ENCODE peak calls at places on chromosomes 5 and 9, in eight cellular contexts. One of them, this sample, is unnamed. For H3K27me3, the result is how much of the 10 kb centered on the place peaks cover.

GRCh38 chr9:3478549-3478953 is 47.2 kb downstream of the RFX3 start:
- DNase-seq in dorsolateral prefrontal cortex: no peak
- DNase-seq in stomach: no peak
- DNase-seq in HCT116: no peak
- DNase-seq in brain microvascular endothelial cell: no peak
- DNase-seq in PC-9: no peak
- DNase-seq in uterus: no peak
- DNase-seq in suprapubic skin: no peak
- DNase-seq in this sample: no peak

GRCh38 chr9:114125614-114126013 is 26.5 kb upstream of the KIF12 start:
- DNase-seq in HCT116: no peak
- DNase-seq in dorsolateral prefrontal cortex: no peak
- DNase-seq in brain microvascular endothelial cell: no peak
- DNase-seq in PC-9: no peak
- DNase-seq in suprapubic skin: no peak
- DNase-seq in uterus: no peak
- DNase-seq in stomach: no peak
- DNase-seq in this sample: no peak

GRCh38 chr9:115507148-115507547 is 389.2 kb upstream of the TNC start:
- DNase-seq in uterus: no peak
- DNase-seq in brain microvascular endothelial cell: no peak
- DNase-seq in dorsolateral prefrontal cortex: no peak
- DNase-seq in PC-9: no peak
- DNase-seq in HCT116: no peak
- DNase-seq in stomach: no peak
- DNase-seq in suprapubic skin: no peak
- DNase-seq in this sample: no peak

GRCh38 chr9:119453980-119454379 is 84.7 kb upstream of the BRINP1 start:
- DNase-seq in HCT116: no peak
- DNase-seq in dorsolateral prefrontal cortex: no peak
- DNase-seq in PC-9: no peak
- DNase-seq in stomach: no peak
- DNase-seq in uterus: no peak
- DNase-seq in suprapubic skin: no peak
- DNase-seq in brain microvascular endothelial cell: no peak
- DNase-seq in this sample: no peak

GRCh38 chr5:168288349-168289245 is 2.8 kb upstream of the WWC1 start:
- DNase-seq in HCT116: peak
- DNase-seq in uterus: no peak
- DNase-seq in suprapubic skin: no peak
- DNase-seq in brain microvascular endothelial cell: no peak
- DNase-seq in dorsolateral prefrontal cortex: no peak
- DNase-seq in stomach: peak
- DNase-seq in PC-9: peak
- DNase-seq in this sample: peak

GRCh38 chr9:1217076-1217475 is 166.9 kb downstream of the DMRT2 start:
- DNase-seq in suprapubic skin: no peak
- DNase-seq in brain microvascular endothelial cell: no peak
- DNase-seq in dorsolateral prefrontal cortex: no peak
- DNase-seq in HCT116: no peak
- DNase-seq in uterus: no peak
- DNase-seq in PC-9: no peak
- DNase-seq in stomach: no peak
- DNase-seq in this sample: no peak

GRCh38 chr5:98700730-98701129 is 72.7 kb upstream of the RGMB start:
- DNase-seq in stomach: no peak
- DNase-seq in dorsolateral prefrontal cortex: no peak
- DNase-seq in brain microvascular endothelial cell: peak
- DNase-seq in suprapubic skin: no peak
- DNase-seq in HCT116: no peak
- DNase-seq in PC-9: no peak
- DNase-seq in uterus: no peak
- DNase-seq in this sample: no peak

GRCh38 chr9:134839441-134840125 is 41.0 kb upstream of the FCN2 start:
- DNase-seq in dorsolateral prefrontal cortex: no peak
- DNase-seq in stomach: no peak
- DNase-seq in suprapubic skin: no peak
- DNase-seq in PC-9: no peak
- DNase-seq in brain microvascular endothelial cell: no peak
- DNase-seq in HCT116: no peak
- DNase-seq in uterus: no peak
- DNase-seq in this sample: no peak

GRCh38 chr5:180180846-180181245 is 28.2 kb downstream of the RASGEF1C start:
- DNase-seq in uterus: no peak
- DNase-seq in PC-9: no peak
- DNase-seq in dorsolateral prefrontal cortex: no peak
- DNase-seq in brain microvascular endothelial cell: no peak
- DNase-seq in suprapubic skin: no peak
- DNase-seq in stomach: no peak
- DNase-seq in HCT116: no peak
- DNase-seq in this sample: no peak

GRCh38 chr5:123429993-123430392 is 6.8 kb upstream of the CEP120 start:
- DNase-seq in PC-9: peak
- DNase-seq in HCT116: peak
- DNase-seq in brain microvascular endothelial cell: peak
- DNase-seq in stomach: no peak
- DNase-seq in suprapubic skin: no peak
- DNase-seq in dorsolateral prefrontal cortex: no peak
- DNase-seq in uterus: no peak
- DNase-seq in this sample: peak

GRCh38 chr9:101465330-101465915 is 29.8 kb upstream of the ALDOB start:
- DNase-seq in dorsolateral prefrontal cortex: no peak
- DNase-seq in uterus: no peak
- DNase-seq in PC-9: peak
- DNase-seq in suprapubic skin: no peak
- DNase-seq in stomach: peak
- DNase-seq in brain microvascular endothelial cell: peak
- DNase-seq in HCT116: peak
- DNase-seq in this sample: no peak

GRCh38 chr9:36150529-36151305 is 14.2 kb downstream of the GLIPR2 start:
- DNase-seq in PC-9: no peak
- DNase-seq in stomach: no peak
- DNase-seq in suprapubic skin: no peak
- DNase-seq in uterus: no peak
- DNase-seq in dorsolateral prefrontal cortex: no peak
- DNase-seq in HCT116: no peak
- DNase-seq in brain microvascular endothelial cell: no peak
- DNase-seq in this sample: no peak
- TF ChIP-seq CTCF in PC-9: no peak
- TF ChIP-seq CTCF in stomach: no peak
- TF ChIP-seq CTCF in suprapubic skin: no peak
- TF ChIP-seq CTCF in uterus: no peak
- TF ChIP-seq CTCF in dorsolateral prefrontal cortex: no peak
- TF ChIP-seq CTCF in HCT116: no peak
- TF ChIP-seq CTCF in brain microvascular endothelial cell: no peak
- TF ChIP-seq CTCF in this sample: no peak

GRCh38 chr9:91192785-91193657 is 168.7 kb downstream of the AUH start:
- DNase-seq in suprapubic skin: peak
- DNase-seq in HCT116: peak
- DNase-seq in PC-9: peak
- DNase-seq in uterus: peak
- DNase-seq in dorsolateral prefrontal cortex: peak
- DNase-seq in brain microvascular endothelial cell: peak
- DNase-seq in stomach: peak
- DNase-seq in this sample: peak

GRCh38 chr9:91197232-91198181 is 164.2 kb downstream of the AUH start:
- DNase-seq in dorsolateral prefrontal cortex: peak
- DNase-seq in brain microvascular endothelial cell: peak
- DNase-seq in uterus: peak
- DNase-seq in PC-9: peak
- DNase-seq in stomach: peak
- DNase-seq in HCT116: peak
- DNase-seq in suprapubic skin: peak
- DNase-seq in this sample: peak

GRCh38 chr9:91196103-91196761 is 165.5 kb downstream of the AUH start:
- DNase-seq in uterus: no peak
- DNase-seq in HCT116: no peak
- DNase-seq in suprapubic skin: no peak
- DNase-seq in dorsolateral prefrontal cortex: no peak
- DNase-seq in brain microvascular endothelial cell: no peak
- DNase-seq in stomach: no peak
- DNase-seq in PC-9: no peak
- DNase-seq in this sample: no peak

GRCh38 chr9:91193658-91194391 is 167.9 kb downstream of the AUH start:
- DNase-seq in PC-9: peak
- DNase-seq in stomach: peak
- DNase-seq in HCT116: peak
- DNase-seq in suprapubic skin: peak
- DNase-seq in brain microvascular endothelial cell: peak
- DNase-seq in dorsolateral prefrontal cortex: peak
- DNase-seq in uterus: peak
- DNase-seq in this sample: no peak

DNA sequence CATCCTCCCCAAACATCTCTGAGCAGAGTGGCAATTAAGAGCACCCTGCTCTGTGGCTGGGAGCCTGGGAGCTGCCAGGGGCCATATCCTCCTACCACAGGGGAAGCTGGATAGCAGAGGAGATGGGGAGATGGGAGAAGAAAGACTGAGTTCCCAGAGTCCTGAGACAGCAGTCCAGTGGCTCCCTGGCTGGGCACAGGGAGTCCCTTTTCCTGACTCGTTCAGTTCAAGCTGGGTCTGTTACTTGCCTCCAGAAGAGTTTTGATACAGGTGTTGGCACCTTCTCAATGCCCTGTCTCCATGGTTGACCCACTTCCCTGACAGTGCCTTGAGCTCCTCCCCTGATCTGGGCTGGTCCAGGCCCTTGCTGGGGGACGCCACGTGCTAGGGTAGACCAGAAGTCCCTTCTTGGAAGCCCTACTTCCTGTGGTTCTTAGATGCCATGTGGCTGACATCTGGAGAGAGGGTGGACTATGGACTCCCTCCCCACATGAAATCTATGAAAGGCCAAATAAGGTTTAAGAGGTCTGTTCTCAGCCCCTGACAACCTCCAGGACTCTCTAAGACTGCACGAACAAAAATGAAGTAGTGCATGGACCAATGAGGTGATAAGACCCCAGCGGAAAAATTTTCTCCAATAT is 166.2 kb downstream of the AUH start:
- DNase-seq in HCT116: no peak
- DNase-seq in dorsolateral prefrontal cortex: no peak
- DNase-seq in uterus: no peak
- DNase-seq in brain microvascular endothelial cell: no peak
- DNase-seq in PC-9: no peak
- DNase-seq in suprapubic skin: no peak
- DNase-seq in stomach: no peak
- DNase-seq in this sample: no peak
- H3K27me3 ChIP-seq in HCT116: under half
- H3K27me3 ChIP-seq in dorsolateral prefrontal cortex: under half
- H3K27me3 ChIP-seq in uterus: under half
- H3K27me3 ChIP-seq in brain microvascular endothelial cell: under half
- H3K27me3 ChIP-seq in PC-9: under half
- H3K27me3 ChIP-seq in suprapubic skin: under half
- H3K27me3 ChIP-seq in stomach: under half
- H3K27me3 ChIP-seq in this sample: under half

DNA sequence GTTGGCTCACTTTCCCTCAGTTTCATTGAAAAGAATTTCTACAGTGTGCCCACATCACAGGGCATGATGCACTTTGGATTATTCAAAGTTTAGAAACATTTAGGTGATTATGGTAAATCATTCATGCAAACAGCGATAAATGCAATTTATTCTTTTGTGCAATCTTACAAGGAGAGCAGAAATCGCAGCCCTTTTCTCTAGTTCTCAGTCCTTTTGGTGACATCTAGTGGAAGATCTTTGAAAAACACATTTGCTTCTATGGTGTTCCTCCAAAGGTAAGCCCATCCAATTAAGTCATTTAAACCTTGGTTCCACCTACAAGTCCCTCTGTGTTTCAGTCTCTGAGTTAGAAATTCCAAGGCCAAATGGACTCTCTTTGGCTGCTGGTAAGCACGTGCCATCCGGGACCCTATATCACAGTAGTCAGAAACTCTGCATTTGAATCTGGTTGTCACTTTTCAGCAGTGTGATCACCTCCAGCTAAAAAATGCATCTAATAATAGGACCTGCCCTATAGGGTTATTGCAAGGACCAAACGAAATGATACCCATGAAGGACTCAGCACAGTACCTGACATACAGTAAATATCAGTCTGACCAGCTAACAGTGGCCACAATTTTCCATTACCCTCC is 66.4 kb downstream of the MACROH2A1 start:
- DNase-seq in stomach: no peak
- DNase-seq in uterus: no peak
- DNase-seq in dorsolateral prefrontal cortex: no peak
- DNase-seq in brain microvascular endothelial cell: peak
- DNase-seq in suprapubic skin: no peak
- DNase-seq in PC-9: peak
- DNase-seq in HCT116: peak
- DNase-seq in this sample: no peak
- TF ChIP-seq CTCF in stomach: no peak
- TF ChIP-seq CTCF in uterus: peak
- TF ChIP-seq CTCF in dorsolateral prefrontal cortex: peak
- TF ChIP-seq CTCF in brain microvascular endothelial cell: peak
- TF ChIP-seq CTCF in suprapubic skin: peak
- TF ChIP-seq CTCF in PC-9: peak
- TF ChIP-seq CTCF in HCT116: peak
- TF ChIP-seq CTCF in this sample: peak

GRCh38 chr5:177388521-177389052 is 4.4 kb downstream of the SLC34A1 start:
- DNase-seq in stomach: no peak
- DNase-seq in suprapubic skin: no peak
- DNase-seq in HCT116: no peak
- DNase-seq in PC-9: no peak
- DNase-seq in uterus: no peak
- DNase-seq in brain microvascular endothelial cell: no peak
- DNase-seq in dorsolateral prefrontal cortex: no peak
- DNase-seq in this sample: no peak

GRCh38 chr5:177385720-177386119 is 1.5 kb downstream of the SLC34A1 start:
- DNase-seq in stomach: no peak
- DNase-seq in PC-9: no peak
- DNase-seq in dorsolateral prefrontal cortex: no peak
- DNase-seq in uterus: no peak
- DNase-seq in brain microvascular endothelial cell: no peak
- DNase-seq in HCT116: no peak
- DNase-seq in suprapubic skin: peak
- DNase-seq in this sample: no peak

GRCh38 chr5:177389368-177390169 is 5.3 kb downstream of the SLC34A1 start:
- DNase-seq in stomach: no peak
- DNase-seq in HCT116: peak
- DNase-seq in dorsolateral prefrontal cortex: no peak
- DNase-seq in PC-9: peak
- DNase-seq in brain microvascular endothelial cell: peak
- DNase-seq in uterus: no peak
- DNase-seq in suprapubic skin: peak
- DNase-seq in this sample: peak

GRCh38 chr5:177386542-177386941 is 2.3 kb downstream of the SLC34A1 start:
- DNase-seq in brain microvascular endothelial cell: no peak
- DNase-seq in suprapubic skin: no peak
- DNase-seq in uterus: no peak
- DNase-seq in dorsolateral prefrontal cortex: no peak
- DNase-seq in stomach: no peak
- DNase-seq in HCT116: no peak
- DNase-seq in PC-9: no peak
- DNase-seq in this sample: no peak

DNA sequence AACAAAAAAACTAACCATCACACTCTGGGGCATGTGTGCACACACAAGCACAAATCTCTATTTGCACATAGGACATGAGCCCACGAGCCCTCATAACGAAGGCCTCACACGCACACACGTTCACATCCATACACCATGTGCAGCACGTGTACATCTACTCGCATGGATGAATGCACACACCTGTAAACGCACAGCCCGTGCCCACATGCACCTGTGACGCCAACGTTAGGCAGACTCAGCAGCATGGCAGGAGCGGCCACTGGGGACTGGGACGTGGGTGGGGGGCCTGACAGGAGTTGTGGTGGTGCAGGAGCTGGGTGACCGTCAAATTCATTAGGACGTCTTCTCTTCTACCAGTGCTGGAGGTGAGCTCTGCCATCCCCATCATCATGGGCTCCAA is 3.2 kb downstream of the SLC34A1 start:
- DNase-seq in suprapubic skin: no peak
- DNase-seq in dorsolateral prefrontal cortex: no peak
- DNase-seq in HCT116: no peak
- DNase-seq in PC-9: no peak
- DNase-seq in uterus: no peak
- DNase-seq in stomach: no peak
- DNase-seq in brain microvascular endothelial cell: no peak
- DNase-seq in this sample: no peak
- H3K27me3 ChIP-seq in suprapubic skin: under half
- H3K27me3 ChIP-seq in dorsolateral prefrontal cortex: under half
- H3K27me3 ChIP-seq in HCT116: under half
- H3K27me3 ChIP-seq in PC-9: under half
- H3K27me3 ChIP-seq in uterus: under half
- H3K27me3 ChIP-seq in stomach: under half
- H3K27me3 ChIP-seq in brain microvascular endothelial cell: under half
- H3K27me3 ChIP-seq in this sample: under half

This sample was measured in kidney epithelial cell.